ENCODE peak calls at places on chromosomes 7 and 10, in ten cellular contexts. W is activated CD8-positive, alpha-beta memory T cell treated with anti-CD3 and anti-CD28 coated beads for 48 hours; Q is NCI-H774; S is memory B cell; V is iris pigment epithelial cell; O is choroid plexus epithelial cell; T is stimulated activated CD4-positive, alpha-beta T cell treated with anti-CD3 and anti-CD28 coated beads, Interleukin-15, amount 100 ng/mL, for 48 hours; F is effector memory CD8-positive, alpha-beta T cell; I is WERI-Rb-1; A is RPMI7951. B is an unnamed sample.

GRCh38 chr10:104043185-104043830 is 42.4 kb downstream of the COL17A1 start:
- DNase-seq in W (no peak), Q (no peak), S (no peak), V (peak), O (peak), T (no peak), F (no peak), I (no peak), A (no peak), B (no peak)

GRCh38 chr7:105691029-105691691 is 109.9 kb upstream of the EFCAB10 start:
- DNase-seq in W (no peak), Q (no peak), S (peak), V (peak), O (peak), T (no peak), F (peak), I (no peak), A (peak), B (no peak)

GRCh38 chr7:25054849-25055248 is 70.2 kb downstream of the CYCS start:
- DNase-seq in W (no peak), Q (no peak), S (no peak), V (no peak), O (no peak), T (no peak), F (no peak), I (no peak), A (no peak), B (no peak)

GRCh38 chr7:37732253-37732652 is 48.7 kb downstream of the GPR141 start:
- DNase-seq in W (no peak), Q (no peak), S (peak), V (peak), O (peak), T (peak), F (peak), I (peak), A (no peak), B (no peak)

GRCh38 chr7:148303295-148304013 is 287.1 kb upstream of the C7orf33 start:
- DNase-seq in W (no peak), Q (no peak), S (no peak), V (peak), O (peak), T (no peak), F (no peak), I (no peak), A (peak), B (no peak)

GRCh38 chr7:18495412-18496335 is at the start of gene HDAC9:
- DNase-seq in W (no peak), Q (peak), S (peak), V (peak), O (peak), T (no peak), F (no peak), I (peak), A (peak), B (no peak)

GRCh38 chr10:47309403-47310089 is 9.5 kb downstream of the GDF10 start:
- DNase-seq in W (no peak), Q (no peak), S (no peak), V (peak), O (peak), T (no peak), F (no peak), I (peak), A (no peak), B (no peak)

GRCh38 chr7:4931932-4932331 is 27.1 kb downstream of the MMD2 start:
- DNase-seq in W (no peak), Q (peak), S (no peak), V (no peak), O (no peak), T (no peak), F (no peak), I (no peak), A (peak), B (no peak)

GRCh38 chr7:106657085-106657991 is 3.6 kb downstream of the CCDC71L start:
- DNase-seq in W (no peak), Q (no peak), S (no peak), V (peak), O (peak), T (no peak), F (no peak), I (no peak), A (peak), B (peak)

GRCh38 chr7:128075536-128076095 is 44.4 kb upstream of the LRRC4 start:
- DNase-seq in W (no peak), Q (no peak), S (no peak), V (no peak), O (no peak), T (no peak), F (no peak), I (peak), A (no peak), B (no peak)

GRCh38 chr10:12513775-12514663 is 164.7 kb downstream of the CAMK1D start:
- DNase-seq in W (no peak), Q (peak), S (no peak), V (no peak), O (no peak), T (no peak), F (no peak), I (no peak), A (no peak), B (no peak)

GRCh38 chr7:120180221-120180620 is 92.8 kb upstream of the KCND2 start:
- DNase-seq in W (no peak), Q (no peak), S (no peak), V (no peak), O (no peak), T (no peak), F (no peak), I (no peak), A (no peak), B (no peak)

GRCh38 chr7:19139706-19140327 is 5.4 kb downstream of the FERD3L start:
- DNase-seq in W (no peak), Q (no peak), S (no peak), V (no peak), O (no peak), T (no peak), F (no peak), I (no peak), A (no peak), B (no peak)

GRCh38 chr10:63588436-63589180 is 67.4 kb downstream of the REEP3 start:
- DNase-seq in W (no peak), Q (peak), S (no peak), V (peak), O (no peak), T (no peak), F (no peak), I (no peak), A (no peak), B (peak)

GRCh38 chr10:26331376-26331775 is 106.8 kb upstream of the APBB1IP start:
- DNase-seq in W (no peak), Q (no peak), S (no peak), V (no peak), O (no peak), T (no peak), F (no peak), I (no peak), A (no peak), B (no peak)

GRCh38 chr7:123725586-123726171 is 23.1 kb downstream of the WASL start:
- DNase-seq in W (no peak), Q (no peak), S (no peak), V (no peak), O (no peak), T (no peak), F (no peak), I (no peak), A (no peak), B (no peak)

GRCh38 chr7:74290590-74290950 is 1.4 kb downstream of the CLIP2 start:
- DNase-seq in W (no peak), Q (no peak), S (no peak), V (no peak), O (no peak), T (no peak), F (no peak), I (no peak), A (no peak), B (no peak)

GRCh38 chr10:119644215-119644826 is 6.9 kb upstream of the BAG3 start:
- DNase-seq in W (no peak), Q (no peak), S (no peak), V (no peak), O (no peak), T (no peak), F (no peak), I (peak), A (no peak), B (no peak)

GRCh38 chr7:73823873-73824597 is 6.8 kb upstream of the CLDN4 start:
- DNase-seq in W (no peak), Q (no peak), S (no peak), V (no peak), O (no peak), T (no peak), F (no peak), I (no peak), A (no peak), B (no peak)

GRCh38 chr7:30469303-30469702 is 9.3 kb downstream of the NOD1 start:
- DNase-seq in W (no peak), Q (no peak), S (no peak), V (peak), O (peak), T (no peak), F (no peak), I (peak), A (peak), B (peak)

GRCh38 chr10:100816671-100817070 is 71.3 kb downstream of the PAX2 start:
- DNase-seq in W (no peak), Q (no peak), S (no peak), V (no peak), O (no peak), T (no peak), F (no peak), I (peak), A (no peak), B (no peak)

GRCh38 chr10:5854178-5854570 is 35.5 kb downstream of the ANKRD16 start:
- DNase-seq in W (no peak), Q (no peak), S (no peak), V (no peak), O (no peak), T (no peak), F (no peak), I (no peak), A (no peak), B (no peak)

GRCh38 chr7:17144313-17144712 is 154.1 kb upstream of the AHR start:
- DNase-seq in W (no peak), Q (no peak), S (no peak), V (peak), O (peak), T (peak), F (peak), I (no peak), A (peak), B (peak)

GRCh38 chr10:30038961-30039536 is 20.3 kb downstream of the JCAD start:
- DNase-seq in W (no peak), Q (no peak), S (no peak), V (no peak), O (no peak), T (no peak), F (no peak), I (no peak), A (no peak), B (no peak)

GRCh38 chr10:102420443-102420809 is 210 bp upstream of the FBXL15 start:
- DNase-seq in W (no peak), Q (no peak), S (no peak), V (no peak), O (no peak), T (peak), F (no peak), I (no peak), A (no peak), B (no peak)

GRCh38 chr10:35079763-35080162 is 10.4 kb downstream of the CUL2 start:
- DNase-seq in W (no peak), Q (no peak), S (no peak), V (peak), O (peak), T (no peak), F (no peak), I (no peak), A (peak), B (peak)

GRCh38 chr10:71648595-71649320 is 70.8 kb downstream of the C10orf105 start:
- DNase-seq in W (no peak), Q (no peak), S (no peak), V (no peak), O (no peak), T (no peak), F (no peak), I (no peak), A (no peak), B (no peak)

GRCh38 chr7:28330384-28331070 is 81.8 kb upstream of the CREB5 start:
- DNase-seq in W (no peak), Q (no peak), S (no peak), V (peak), O (peak), T (no peak), F (no peak), I (no peak), A (no peak), B (no peak)

GRCh38 chr7:44059219-44060090 is 5.9 kb downstream of the PGAM2 start:
- DNase-seq in W (no peak), Q (no peak), S (no peak), V (no peak), O (no peak), T (no peak), F (no peak), I (no peak), A (no peak), B (no peak)

GRCh38 chr7:41491313-41491712 is 211.6 kb downstream of the INHBA start:
- DNase-seq in W (no peak), Q (no peak), S (no peak), V (peak), O (peak), T (no peak), F (no peak), I (no peak), A (no peak), B (no peak)

GRCh38 chr10:77602231-77602912 is 35.2 kb downstream of the KCNMA1 start:
- DNase-seq in W (no peak), Q (no peak), S (no peak), V (peak), O (peak), T (no peak), F (no peak), I (no peak), A (no peak), B (no peak)

GRCh38 chr10:60237977-60238376 is 151.7 kb downstream of the ANK3 start:
- DNase-seq in W (no peak), Q (no peak), S (no peak), V (peak), O (no peak), T (no peak), F (no peak), I (no peak), A (peak), B (no peak)

B was measured in NCI-H226.